ENCODE peak calls at places on chromosomes 6 and 20, in ten cellular contexts. One of them, this sample, is unnamed.

GRCh38 chr6:4620284-4621228 is 155.6 kb upstream of the CDYL start:
- DNase-seq in tibial artery: no peak
- DNase-seq in fibroblast of lung: no peak
- DNase-seq in HTR-8/SVneo: no peak
- DNase-seq in ascending aorta: no peak
- DNase-seq in stimulated activated naive B cell treated with anti-CD40 and anti-IgM and Interleukin-4, amounts not matched to agents 10 μg/mL and 1 μg/mL and 100 μg/mL, for 72 hours: no peak
- DNase-seq in T-helper 9 cell: no peak
- DNase-seq in T-helper 2 cell: no peak
- DNase-seq in DMS153: no peak
- DNase-seq in LoVo: peak
- DNase-seq in this sample: no peak

GRCh38 chr6:148945311-148946021 is 198.6 kb downstream of the UST start:
- DNase-seq in tibial artery: no peak
- DNase-seq in fibroblast of lung: no peak
- DNase-seq in HTR-8/SVneo: no peak
- DNase-seq in ascending aorta: no peak
- DNase-seq in stimulated activated naive B cell treated with anti-CD40 and anti-IgM and Interleukin-4, amounts not matched to agents 10 μg/mL and 1 μg/mL and 100 μg/mL, for 72 hours: no peak
- DNase-seq in T-helper 9 cell: no peak
- DNase-seq in T-helper 2 cell: no peak
- DNase-seq in DMS153: no peak
- DNase-seq in LoVo: no peak
- DNase-seq in this sample: no peak

GRCh38 chr6:47103931-47104330 is 61.8 kb upstream of the ADGRF1 start:
- DNase-seq in tibial artery: peak
- DNase-seq in fibroblast of lung: no peak
- DNase-seq in HTR-8/SVneo: no peak
- DNase-seq in ascending aorta: no peak
- DNase-seq in stimulated activated naive B cell treated with anti-CD40 and anti-IgM and Interleukin-4, amounts not matched to agents 10 μg/mL and 1 μg/mL and 100 μg/mL, for 72 hours: no peak
- DNase-seq in T-helper 9 cell: no peak
- DNase-seq in T-helper 2 cell: no peak
- DNase-seq in DMS153: no peak
- DNase-seq in LoVo: peak
- DNase-seq in this sample: no peak

GRCh38 chr20:8667306-8667705 is 401.6 kb upstream of the PLCB4 start:
- DNase-seq in tibial artery: no peak
- DNase-seq in fibroblast of lung: no peak
- DNase-seq in HTR-8/SVneo: no peak
- DNase-seq in ascending aorta: no peak
- DNase-seq in stimulated activated naive B cell treated with anti-CD40 and anti-IgM and Interleukin-4, amounts not matched to agents 10 μg/mL and 1 μg/mL and 100 μg/mL, for 72 hours: no peak
- DNase-seq in T-helper 9 cell: no peak
- DNase-seq in T-helper 2 cell: no peak
- DNase-seq in DMS153: no peak
- DNase-seq in LoVo: no peak
- DNase-seq in this sample: no peak

GRCh38 chr6:49233483-49233882 is 229.6 kb downstream of the MMUT start:
- DNase-seq in tibial artery: no peak
- DNase-seq in fibroblast of lung: no peak
- DNase-seq in HTR-8/SVneo: no peak
- DNase-seq in ascending aorta: no peak
- DNase-seq in stimulated activated naive B cell treated with anti-CD40 and anti-IgM and Interleukin-4, amounts not matched to agents 10 μg/mL and 1 μg/mL and 100 μg/mL, for 72 hours: no peak
- DNase-seq in T-helper 9 cell: no peak
- DNase-seq in T-helper 2 cell: no peak
- DNase-seq in DMS153: no peak
- DNase-seq in LoVo: no peak
- DNase-seq in this sample: no peak

GRCh38 chr20:10524034-10524476 is 89.0 kb downstream of the SLX4IP start:
- DNase-seq in tibial artery: peak
- DNase-seq in fibroblast of lung: peak
- DNase-seq in HTR-8/SVneo: no peak
- DNase-seq in ascending aorta: peak
- DNase-seq in stimulated activated naive B cell treated with anti-CD40 and anti-IgM and Interleukin-4, amounts not matched to agents 10 μg/mL and 1 μg/mL and 100 μg/mL, for 72 hours: no peak
- DNase-seq in T-helper 9 cell: no peak
- DNase-seq in T-helper 2 cell: no peak
- DNase-seq in DMS153: peak
- DNase-seq in LoVo: no peak
- DNase-seq in this sample: no peak

GRCh38 chr6:87979737-87980136 is 67.9 kb upstream of the SPACA1 start:
- DNase-seq in tibial artery: no peak
- DNase-seq in fibroblast of lung: no peak
- DNase-seq in HTR-8/SVneo: no peak
- DNase-seq in ascending aorta: no peak
- DNase-seq in stimulated activated naive B cell treated with anti-CD40 and anti-IgM and Interleukin-4, amounts not matched to agents 10 μg/mL and 1 μg/mL and 100 μg/mL, for 72 hours: no peak
- DNase-seq in T-helper 9 cell: no peak
- DNase-seq in T-helper 2 cell: no peak
- DNase-seq in DMS153: no peak
- DNase-seq in LoVo: no peak
- DNase-seq in this sample: no peak

GRCh38 chr6:161318456-161318855 is 44.6 kb upstream of the AGPAT4 start:
- DNase-seq in tibial artery: no peak
- DNase-seq in fibroblast of lung: no peak
- DNase-seq in HTR-8/SVneo: no peak
- DNase-seq in ascending aorta: no peak
- DNase-seq in stimulated activated naive B cell treated with anti-CD40 and anti-IgM and Interleukin-4, amounts not matched to agents 10 μg/mL and 1 μg/mL and 100 μg/mL, for 72 hours: no peak
- DNase-seq in T-helper 9 cell: no peak
- DNase-seq in T-helper 2 cell: no peak
- DNase-seq in DMS153: no peak
- DNase-seq in LoVo: no peak
- DNase-seq in this sample: no peak

GRCh38 chr6:41651962-41652657 is 13.8 kb downstream of the MDFI start:
- DNase-seq in tibial artery: no peak
- DNase-seq in fibroblast of lung: no peak
- DNase-seq in HTR-8/SVneo: no peak
- DNase-seq in ascending aorta: no peak
- DNase-seq in stimulated activated naive B cell treated with anti-CD40 and anti-IgM and Interleukin-4, amounts not matched to agents 10 μg/mL and 1 μg/mL and 100 μg/mL, for 72 hours: no peak
- DNase-seq in T-helper 9 cell: no peak
- DNase-seq in T-helper 2 cell: no peak
- DNase-seq in DMS153: no peak
- DNase-seq in LoVo: no peak
- DNase-seq in this sample: no peak

GRCh38 chr6:118509009-118509617 is 39.0 kb upstream of the PLN start:
- DNase-seq in tibial artery: no peak
- DNase-seq in fibroblast of lung: peak
- DNase-seq in HTR-8/SVneo: peak
- DNase-seq in ascending aorta: peak
- DNase-seq in stimulated activated naive B cell treated with anti-CD40 and anti-IgM and Interleukin-4, amounts not matched to agents 10 μg/mL and 1 μg/mL and 100 μg/mL, for 72 hours: no peak
- DNase-seq in T-helper 9 cell: no peak
- DNase-seq in T-helper 2 cell: no peak
- DNase-seq in DMS153: peak
- DNase-seq in LoVo: no peak
- DNase-seq in this sample: peak

GRCh38 chr20:16063876-16064275 is 509.4 kb downstream of the KIF16B start:
- DNase-seq in tibial artery: no peak
- DNase-seq in fibroblast of lung: peak
- DNase-seq in HTR-8/SVneo: no peak
- DNase-seq in ascending aorta: no peak
- DNase-seq in stimulated activated naive B cell treated with anti-CD40 and anti-IgM and Interleukin-4, amounts not matched to agents 10 μg/mL and 1 μg/mL and 100 μg/mL, for 72 hours: no peak
- DNase-seq in T-helper 9 cell: no peak
- DNase-seq in T-helper 2 cell: no peak
- DNase-seq in DMS153: no peak
- DNase-seq in LoVo: no peak
- DNase-seq in this sample: no peak

GRCh38 chr20:10674684-10675455 is 1.1 kb upstream of the JAG1 start:
- DNase-seq in tibial artery: peak
- DNase-seq in fibroblast of lung: peak
- DNase-seq in HTR-8/SVneo: peak
- DNase-seq in ascending aorta: peak
- DNase-seq in stimulated activated naive B cell treated with anti-CD40 and anti-IgM and Interleukin-4, amounts not matched to agents 10 μg/mL and 1 μg/mL and 100 μg/mL, for 72 hours: peak
- DNase-seq in T-helper 9 cell: no peak
- DNase-seq in T-helper 2 cell: no peak
- DNase-seq in DMS153: peak
- DNase-seq in LoVo: peak
- DNase-seq in this sample: no peak

GRCh38 chr20:50172347-50173013 is 18.1 kb upstream of the CEBPB start:
- DNase-seq in tibial artery: peak
- DNase-seq in fibroblast of lung: peak
- DNase-seq in HTR-8/SVneo: peak
- DNase-seq in ascending aorta: peak
- DNase-seq in stimulated activated naive B cell treated with anti-CD40 and anti-IgM and Interleukin-4, amounts not matched to agents 10 μg/mL and 1 μg/mL and 100 μg/mL, for 72 hours: peak
- DNase-seq in T-helper 9 cell: no peak
- DNase-seq in T-helper 2 cell: no peak
- DNase-seq in DMS153: peak
- DNase-seq in LoVo: peak
- DNase-seq in this sample: no peak

GRCh38 chr6:40536442-40536841 is 50.7 kb downstream of the LRFN2 start:
- DNase-seq in tibial artery: no peak
- DNase-seq in fibroblast of lung: no peak
- DNase-seq in HTR-8/SVneo: no peak
- DNase-seq in ascending aorta: no peak
- DNase-seq in stimulated activated naive B cell treated with anti-CD40 and anti-IgM and Interleukin-4, amounts not matched to agents 10 μg/mL and 1 μg/mL and 100 μg/mL, for 72 hours: no peak
- DNase-seq in T-helper 9 cell: no peak
- DNase-seq in T-helper 2 cell: no peak
- DNase-seq in DMS153: no peak
- DNase-seq in LoVo: no peak
- DNase-seq in this sample: no peak

GRCh38 chr6:6191476-6191875 is 129.0 kb downstream of the F13A1 start:
- DNase-seq in tibial artery: no peak
- DNase-seq in fibroblast of lung: no peak
- DNase-seq in HTR-8/SVneo: no peak
- DNase-seq in ascending aorta: no peak
- DNase-seq in stimulated activated naive B cell treated with anti-CD40 and anti-IgM and Interleukin-4, amounts not matched to agents 10 μg/mL and 1 μg/mL and 100 μg/mL, for 72 hours: no peak
- DNase-seq in T-helper 9 cell: no peak
- DNase-seq in T-helper 2 cell: no peak
- DNase-seq in DMS153: no peak
- DNase-seq in LoVo: peak
- DNase-seq in this sample: no peak

GRCh38 chr20:49937023-49937929 is 1.1 kb downstream of the RNF114 start:
- DNase-seq in tibial artery: no peak
- DNase-seq in fibroblast of lung: no peak
- DNase-seq in HTR-8/SVneo: no peak
- DNase-seq in ascending aorta: no peak
- DNase-seq in stimulated activated naive B cell treated with anti-CD40 and anti-IgM and Interleukin-4, amounts not matched to agents 10 μg/mL and 1 μg/mL and 100 μg/mL, for 72 hours: no peak
- DNase-seq in T-helper 9 cell: no peak
- DNase-seq in T-helper 2 cell: no peak
- DNase-seq in DMS153: no peak
- DNase-seq in LoVo: no peak
- DNase-seq in this sample: no peak

GRCh38 chr20:60206259-60206658 is 248.0 kb downstream of the CDH26 start:
- DNase-seq in tibial artery: no peak
- DNase-seq in fibroblast of lung: peak
- DNase-seq in HTR-8/SVneo: peak
- DNase-seq in ascending aorta: no peak
- DNase-seq in stimulated activated naive B cell treated with anti-CD40 and anti-IgM and Interleukin-4, amounts not matched to agents 10 μg/mL and 1 μg/mL and 100 μg/mL, for 72 hours: no peak
- DNase-seq in T-helper 9 cell: no peak
- DNase-seq in T-helper 2 cell: no peak
- DNase-seq in DMS153: peak
- DNase-seq in LoVo: no peak
- DNase-seq in this sample: peak

GRCh38 chr20:57573176-57573575 is 12.3 kb downstream of the PCK1 start:
- DNase-seq in tibial artery: no peak
- DNase-seq in fibroblast of lung: no peak
- DNase-seq in HTR-8/SVneo: no peak
- DNase-seq in ascending aorta: no peak
- DNase-seq in stimulated activated naive B cell treated with anti-CD40 and anti-IgM and Interleukin-4, amounts not matched to agents 10 μg/mL and 1 μg/mL and 100 μg/mL, for 72 hours: no peak
- DNase-seq in T-helper 9 cell: no peak
- DNase-seq in T-helper 2 cell: no peak
- DNase-seq in DMS153: no peak
- DNase-seq in LoVo: no peak
- DNase-seq in this sample: no peak

GRCh38 chr6:44737829-44738528 is 350.5 kb downstream of the CDC5L start:
- DNase-seq in tibial artery: no peak
- DNase-seq in fibroblast of lung: no peak
- DNase-seq in HTR-8/SVneo: no peak
- DNase-seq in ascending aorta: no peak
- DNase-seq in stimulated activated naive B cell treated with anti-CD40 and anti-IgM and Interleukin-4, amounts not matched to agents 10 μg/mL and 1 μg/mL and 100 μg/mL, for 72 hours: no peak
- DNase-seq in T-helper 9 cell: no peak
- DNase-seq in T-helper 2 cell: no peak
- DNase-seq in DMS153: no peak
- DNase-seq in LoVo: no peak
- DNase-seq in this sample: no peak

GRCh38 chr20:48921883-48922867 is 664 bp downstream of the ARFGEF2 start:
- DNase-seq in tibial artery: no peak
- DNase-seq in fibroblast of lung: peak
- DNase-seq in HTR-8/SVneo: peak
- DNase-seq in ascending aorta: peak
- DNase-seq in stimulated activated naive B cell treated with anti-CD40 and anti-IgM and Interleukin-4, amounts not matched to agents 10 μg/mL and 1 μg/mL and 100 μg/mL, for 72 hours: no peak
- DNase-seq in T-helper 9 cell: peak
- DNase-seq in T-helper 2 cell: no peak
- DNase-seq in DMS153: no peak
- DNase-seq in LoVo: peak
- DNase-seq in this sample: no peak

This sample was measured in fibroblast of the conjunctiva.